ENCODE peak calls at places on chromosome 7, in nine cellular contexts. C, D, Z, N, X, L, R, H and K are unnamed samples.
A peak's percentile ranks its signal among the peaks of the same experiment; 100 is the strongest.

GRCh38 chr7:29539471-29539870 is 24.2 kb upstream of the PRR15 start:
- DNase-seq in N (no peak), C (no peak), X (no peak), D (no peak), L (no peak), Z (no peak), H (no peak), R (no peak), K (no peak)

GRCh38 chr7:50022451-50022850 is 70.6 kb downstream of the ZPBP start:
- DNase-seq in Z (no peak), D (no peak), H (no peak), L (no peak), N (no peak), X (no peak), C (no peak), R (no peak), K (no peak)

GRCh38 chr7:22782616-22783232 is 39.9 kb downstream of the TOMM7 start:
- DNase-seq in D (peak; percentile 84), C (no peak), Z (no peak), R (no peak), X (peak; percentile 75), N (peak; percentile 92), L (peak; percentile 58), H (peak; percentile 61), K (peak; percentile 41)

GRCh38 chr7:134514663-134515062 is 12.7 kb upstream of the AKR1B10 start:
- DNase-seq in C (no peak), D (peak; percentile 93), Z (no peak), N (no peak), H (peak; percentile 66), L (no peak), X (peak; percentile 77), R (no peak), K (peak; percentile 80)

GRCh38 chr7:51374936-51375335 is 58.3 kb upstream of the COBL start:
- DNase-seq in C (no peak), X (no peak), D (no peak), Z (no peak), L (no peak), H (no peak), N (no peak), R (no peak), K (no peak)

GRCh38 chr7:100469227-100470044 is 5.4 kb upstream of the SPACDR start:
- DNase-seq in X (peak; percentile 75), D (peak; percentile 92), L (peak; percentile 94), R (peak; percentile 93), N (peak; percentile 98), Z (no peak), H (peak; percentile 53), C (peak; percentile 95), K (peak; percentile 65)

GRCh38 chr7:130141858-130142653 is 63.1 kb downstream of the TMEM209 start:
- DNase-seq in C (no peak), H (no peak), R (peak; percentile 62), D (no peak), X (no peak), Z (no peak), N (peak; percentile 79), L (no peak), K (no peak)

GRCh38 chr7:2175514-2175913 is 57.2 kb downstream of the MAD1L1 start:
- DNase-seq in R (no peak), C (no peak), L (no peak), X (no peak), D (peak; percentile 33), N (no peak), Z (peak; percentile 96), H (peak; percentile 91), K (peak; percentile 96)

GRCh38 chr7:20602306-20602705 is 13.2 kb upstream of the ABCB5 start:
- DNase-seq in Z (no peak), N (no peak), R (no peak), D (no peak), X (no peak), L (no peak), H (no peak), C (no peak), K (no peak)

GRCh38 chr7:110358028-110358427 is 732.9 kb upstream of the LRRN3 start:
- DNase-seq in H (peak; percentile 68), L (no peak), R (no peak), Z (no peak), C (no peak), X (no peak), D (no peak), N (no peak), K (peak; percentile 57)

DNA sequence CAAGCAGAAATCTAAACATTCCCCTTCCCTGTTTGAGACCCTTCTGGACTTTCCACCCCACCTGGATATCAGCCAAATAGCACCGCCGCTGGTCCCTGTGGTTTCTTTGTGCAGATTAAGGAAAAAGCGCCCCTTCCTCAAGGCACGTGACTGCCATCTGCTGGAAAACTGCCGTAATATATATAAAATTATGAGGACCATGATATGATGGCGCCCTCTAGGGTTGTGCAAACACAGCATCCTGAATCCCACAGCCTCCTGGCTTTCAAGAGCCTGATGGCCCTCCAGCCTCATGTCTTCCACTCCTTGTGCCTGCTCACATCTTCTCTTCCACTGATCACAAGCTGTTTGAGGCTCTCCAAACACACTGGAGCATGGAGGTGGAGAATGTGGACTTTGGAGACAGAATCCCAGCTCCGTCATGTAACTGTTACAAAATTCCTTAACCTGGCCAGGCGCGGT is 121.3 kb downstream of the MYL10 start:
- DNase-seq in R (peak; percentile 26), X (peak; percentile 87), L (no peak), H (peak; percentile 16), C (no peak), D (peak; percentile 97), N (no peak), Z (no peak), K (peak; percentile 28)
- TF ChIP-seq CTCF in R (no peak), X (peak; percentile 100), L (peak; percentile 25), H (peak; percentile 71), C (peak; percentile 58), D (peak; percentile 100), N (no peak), Z (peak; percentile 83), K (peak; percentile 57)

DNA sequence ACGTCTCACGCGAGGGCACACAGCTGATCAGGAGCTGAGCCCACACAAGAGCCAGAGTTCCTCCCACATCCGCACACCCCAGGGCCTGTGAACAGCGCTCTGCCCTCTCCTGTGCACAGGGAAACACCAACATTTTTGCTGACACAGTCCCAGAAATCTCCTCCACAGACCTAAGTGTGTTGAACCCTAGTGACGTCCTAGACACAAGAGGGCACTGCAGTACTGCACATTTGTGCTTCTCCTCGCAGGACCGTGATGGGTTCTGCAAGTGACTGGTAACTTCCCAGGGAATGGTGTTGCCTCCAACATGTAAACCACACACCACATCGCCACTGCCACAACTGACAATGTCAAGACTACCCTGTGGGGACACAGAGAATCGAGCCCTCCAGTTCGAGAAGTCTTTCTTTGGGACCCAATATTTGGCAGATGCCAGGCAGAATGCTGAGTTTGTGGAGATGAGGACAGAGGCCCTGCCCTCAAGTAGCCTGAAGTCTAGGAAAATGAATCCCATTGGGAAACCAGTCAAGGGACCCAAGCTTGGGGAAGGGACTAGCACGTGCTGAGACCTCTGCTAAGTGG is 170.3 kb downstream of the PAXIP1 start:
- DNase-seq in R (no peak), C (no peak), H (no peak), L (no peak), Z (no peak), X (peak; percentile 53), D (no peak), N (no peak), K (no peak)
- H3K4me3 ChIP-seq in R (no peak overlapping the region), C (no peak overlapping the region), H (no peak overlapping the region), L (no peak overlapping the region), Z (no peak overlapping the region), X (no peak overlapping the region), D (no peak overlapping the region), N (no peak overlapping the region), K (no peak overlapping the region)

DNA sequence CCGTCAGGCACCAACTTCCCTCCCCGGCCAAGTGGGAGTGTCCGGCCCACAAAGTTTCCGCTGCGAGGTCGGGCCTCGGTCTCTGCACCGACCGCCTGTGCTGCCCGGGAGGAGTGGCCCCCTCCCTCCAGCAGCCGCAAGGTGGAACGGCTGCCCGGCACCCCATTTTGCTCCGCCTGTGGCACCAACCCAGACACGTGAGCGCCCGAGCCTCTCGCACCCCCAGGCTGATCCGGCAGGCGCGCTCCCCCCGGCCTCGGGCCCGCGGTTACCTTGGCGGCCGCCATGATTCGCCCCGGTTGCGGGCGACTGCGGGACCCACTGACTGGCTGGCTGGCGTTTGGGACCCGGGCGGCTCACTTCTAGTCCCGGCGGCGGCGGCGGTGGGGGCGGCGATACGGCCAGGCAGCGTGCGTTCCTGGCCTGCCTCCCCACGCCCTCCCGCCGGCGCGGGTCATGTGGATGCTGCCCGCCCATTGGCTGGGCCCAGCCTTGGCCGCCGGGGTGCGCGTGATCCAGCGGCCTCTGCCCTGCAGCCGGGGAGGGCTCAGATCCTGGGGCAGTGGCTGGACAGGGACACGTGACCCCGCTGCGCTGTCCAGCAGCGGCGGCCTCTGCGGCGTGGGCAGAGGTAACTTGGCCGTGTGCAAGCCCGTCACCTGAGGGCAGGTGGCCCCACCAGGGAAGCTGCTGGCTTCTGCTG is at the start of gene SLC25A13:
- DNase-seq in C (peak; percentile 98), D (peak; percentile 89), X (no peak), N (peak; percentile 98), H (peak; percentile 53), Z (peak; percentile 21), R (peak; percentile 90), L (peak; percentile 96), K (peak; percentile 80)
- TF ChIP-seq CTCF in C (no peak), D (no peak), X (no peak), N (no peak), H (no peak), Z (no peak), R (peak; percentile 23), L (peak; percentile 3), K (no peak)

DNA sequence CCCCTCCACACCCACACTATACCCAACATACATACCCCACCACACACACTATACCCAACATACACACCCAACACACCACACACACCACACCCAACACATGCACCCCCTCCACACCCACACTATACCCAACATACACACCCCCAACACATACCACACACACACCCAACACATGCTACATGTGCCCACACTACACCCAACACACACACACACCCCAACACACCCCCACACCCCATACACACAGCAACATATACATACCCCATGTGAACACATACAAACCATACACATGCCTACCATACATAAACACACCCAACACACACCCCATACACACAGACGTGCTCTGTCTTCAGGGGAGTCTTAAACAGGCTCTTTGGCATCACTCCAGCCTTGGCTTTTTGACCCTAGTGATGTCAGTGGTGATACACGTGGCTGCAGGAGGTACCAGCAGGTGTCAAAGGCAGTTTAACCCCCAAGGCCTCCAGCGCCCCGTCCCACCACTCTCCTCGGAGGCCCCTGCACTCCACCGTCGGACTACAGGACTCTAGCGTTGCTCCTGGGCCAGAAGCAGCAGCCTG is 73.4 kb downstream of the HIPK2 start:
- DNase-seq in C (no peak), R (no peak), X (no peak), H (no peak), D (no peak), L (no peak), N (no peak), Z (no peak), K (no peak)
- H3K4me3 ChIP-seq in C (no peak overlapping the region), R (no peak overlapping the region), X (no peak overlapping the region), H (no peak overlapping the region), D (no peak overlapping the region), L (no peak overlapping the region), N (no peak overlapping the region), Z (no peak overlapping the region), K (no peak overlapping the region)

DNA sequence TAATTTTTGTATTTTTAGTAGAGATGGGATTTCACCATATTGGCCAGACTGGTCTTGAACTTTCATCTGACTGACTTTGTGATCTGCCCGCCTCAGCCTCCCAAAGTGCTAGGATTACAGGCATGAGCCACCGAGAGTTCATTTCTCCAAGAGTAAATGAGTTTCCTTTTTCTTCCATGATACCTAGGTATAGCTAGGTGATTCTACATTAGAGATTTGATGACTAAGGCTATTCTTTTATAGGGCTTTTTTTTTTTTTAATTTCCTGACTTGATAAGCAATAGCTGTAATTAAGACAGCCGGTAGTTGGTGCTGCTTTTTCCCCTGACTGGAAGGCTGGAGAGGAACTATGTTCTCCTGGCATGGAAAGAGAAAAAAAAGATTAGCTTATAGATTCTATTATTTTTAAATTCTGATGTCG is 3.3 kb downstream of the PTPN12 start:
- DNase-seq in X (no peak), R (no peak), H (no peak), D (no peak), N (no peak), L (no peak), Z (no peak), C (no peak), K (no peak)
- TF ChIP-seq CTCF in X (no peak), R (no peak), H (no peak), D (no peak), N (no peak), L (no peak), Z (no peak), C (no peak), K (no peak)